ENCODE peak calls at places on chromosomes 7 and 10, in nine cellular contexts. One of them, this sample, is unnamed.

GRCh38 chr7:35037211-35037525 is at the start of gene DPY19L1:
- DNase-seq in fibroblast of mammary gland: no peak
- DNase-seq in fibroblast of lung: no peak
- DNase-seq in testis: no peak
- DNase-seq in HL-60: no peak
- DNase-seq in fibroblast of pulmonary artery: no peak
- DNase-seq in AG10803: no peak
- DNase-seq in CD8-positive, alpha-beta T cell: no peak
- DNase-seq in adrenal gland: no peak
- DNase-seq in this sample: no peak

GRCh38 chr7:75639071-75639892 is 99.5 kb downstream of the HIP1 start:
- DNase-seq in fibroblast of mammary gland: peak
- DNase-seq in fibroblast of lung: peak
- DNase-seq in testis: peak
- DNase-seq in HL-60: peak
- DNase-seq in fibroblast of pulmonary artery: peak
- DNase-seq in AG10803: peak
- DNase-seq in CD8-positive, alpha-beta T cell: peak
- DNase-seq in adrenal gland: peak
- DNase-seq in this sample: peak

GRCh38 chr10:133356953-133357292 is 896 bp downstream of the FUOM start:
- DNase-seq in fibroblast of mammary gland: no peak
- DNase-seq in fibroblast of lung: no peak
- DNase-seq in testis: no peak
- DNase-seq in HL-60: no peak
- DNase-seq in fibroblast of pulmonary artery: no peak
- DNase-seq in AG10803: no peak
- DNase-seq in CD8-positive, alpha-beta T cell: peak
- DNase-seq in adrenal gland: no peak
- DNase-seq in this sample: no peak

GRCh38 chr10:118246340-118247247 is 95.5 kb downstream of the FAM204A start:
- DNase-seq in fibroblast of mammary gland: no peak
- DNase-seq in fibroblast of lung: no peak
- DNase-seq in testis: no peak
- DNase-seq in HL-60: no peak
- DNase-seq in fibroblast of pulmonary artery: no peak
- DNase-seq in AG10803: no peak
- DNase-seq in CD8-positive, alpha-beta T cell: no peak
- DNase-seq in adrenal gland: no peak
- DNase-seq in this sample: no peak

GRCh38 chr10:126050301-126050700 is 153.9 kb downstream of the FANK1 start:
- DNase-seq in fibroblast of mammary gland: no peak
- DNase-seq in fibroblast of lung: no peak
- DNase-seq in testis: no peak
- DNase-seq in HL-60: no peak
- DNase-seq in fibroblast of pulmonary artery: no peak
- DNase-seq in AG10803: no peak
- DNase-seq in CD8-positive, alpha-beta T cell: no peak
- DNase-seq in adrenal gland: no peak
- DNase-seq in this sample: no peak

GRCh38 chr7:32025381-32026075 is 44.7 kb downstream of the PDE1C start:
- DNase-seq in fibroblast of mammary gland: no peak
- DNase-seq in fibroblast of lung: no peak
- DNase-seq in testis: no peak
- DNase-seq in HL-60: no peak
- DNase-seq in fibroblast of pulmonary artery: no peak
- DNase-seq in AG10803: no peak
- DNase-seq in CD8-positive, alpha-beta T cell: no peak
- DNase-seq in adrenal gland: no peak
- DNase-seq in this sample: no peak

GRCh38 chr10:58358947-58359346 is 24.1 kb downstream of the UBE2D1 start:
- DNase-seq in fibroblast of mammary gland: no peak
- DNase-seq in fibroblast of lung: no peak
- DNase-seq in testis: no peak
- DNase-seq in HL-60: no peak
- DNase-seq in fibroblast of pulmonary artery: no peak
- DNase-seq in AG10803: no peak
- DNase-seq in CD8-positive, alpha-beta T cell: no peak
- DNase-seq in adrenal gland: no peak
- DNase-seq in this sample: no peak

GRCh38 chr10:72275351-72276012 is 1.8 kb downstream of the DDIT4 start:
- DNase-seq in fibroblast of mammary gland: peak
- DNase-seq in fibroblast of lung: peak
- DNase-seq in testis: no peak
- DNase-seq in HL-60: no peak
- DNase-seq in fibroblast of pulmonary artery: peak
- DNase-seq in AG10803: no peak
- DNase-seq in CD8-positive, alpha-beta T cell: peak
- DNase-seq in adrenal gland: peak
- DNase-seq in this sample: peak

GRCh38 chr7:12030116-12030515 is 181.0 kb upstream of the TMEM106B start:
- DNase-seq in fibroblast of mammary gland: peak
- DNase-seq in fibroblast of lung: no peak
- DNase-seq in testis: no peak
- DNase-seq in HL-60: no peak
- DNase-seq in fibroblast of pulmonary artery: no peak
- DNase-seq in AG10803: peak
- DNase-seq in CD8-positive, alpha-beta T cell: no peak
- DNase-seq in adrenal gland: no peak
- DNase-seq in this sample: no peak

GRCh38 chr10:4407783-4408182 is 418.2 kb upstream of the AKR1E2 start:
- DNase-seq in fibroblast of mammary gland: peak
- DNase-seq in fibroblast of lung: peak
- DNase-seq in testis: no peak
- DNase-seq in HL-60: no peak
- DNase-seq in fibroblast of pulmonary artery: peak
- DNase-seq in AG10803: peak
- DNase-seq in CD8-positive, alpha-beta T cell: no peak
- DNase-seq in adrenal gland: no peak
- DNase-seq in this sample: peak

GRCh38 chr7:55871932-55872485 is 9.5 kb upstream of the SEPTIN14 start:
- DNase-seq in fibroblast of mammary gland: no peak
- DNase-seq in fibroblast of lung: no peak
- DNase-seq in testis: no peak
- DNase-seq in HL-60: no peak
- DNase-seq in fibroblast of pulmonary artery: no peak
- DNase-seq in AG10803: no peak
- DNase-seq in CD8-positive, alpha-beta T cell: no peak
- DNase-seq in adrenal gland: no peak
- DNase-seq in this sample: no peak

GRCh38 chr7:41054960-41055700 is 647.8 kb downstream of the INHBA start:
- DNase-seq in fibroblast of mammary gland: no peak
- DNase-seq in fibroblast of lung: peak
- DNase-seq in testis: no peak
- DNase-seq in HL-60: no peak
- DNase-seq in fibroblast of pulmonary artery: no peak
- DNase-seq in AG10803: no peak
- DNase-seq in CD8-positive, alpha-beta T cell: no peak
- DNase-seq in adrenal gland: no peak
- DNase-seq in this sample: no peak

GRCh38 chr7:133641436-133641835 is 388.6 kb downstream of the EXOC4 start:
- DNase-seq in fibroblast of mammary gland: no peak
- DNase-seq in fibroblast of lung: no peak
- DNase-seq in testis: no peak
- DNase-seq in HL-60: no peak
- DNase-seq in fibroblast of pulmonary artery: no peak
- DNase-seq in AG10803: no peak
- DNase-seq in CD8-positive, alpha-beta T cell: no peak
- DNase-seq in adrenal gland: no peak
- DNase-seq in this sample: no peak

GRCh38 chr7:149870701-149871483 is 2.9 kb upstream of the ATP6V0E2 start:
- DNase-seq in fibroblast of mammary gland: no peak
- DNase-seq in fibroblast of lung: no peak
- DNase-seq in testis: peak
- DNase-seq in HL-60: no peak
- DNase-seq in fibroblast of pulmonary artery: no peak
- DNase-seq in AG10803: no peak
- DNase-seq in CD8-positive, alpha-beta T cell: peak
- DNase-seq in adrenal gland: no peak
- DNase-seq in this sample: no peak

GRCh38 chr7:135673360-135673706 is 11.0 kb downstream of the STMP1 start:
- DNase-seq in fibroblast of mammary gland: peak
- DNase-seq in fibroblast of lung: peak
- DNase-seq in testis: no peak
- DNase-seq in HL-60: no peak
- DNase-seq in fibroblast of pulmonary artery: peak
- DNase-seq in AG10803: peak
- DNase-seq in CD8-positive, alpha-beta T cell: no peak
- DNase-seq in adrenal gland: no peak
- DNase-seq in this sample: no peak

GRCh38 chr10:61621538-61622150 is 41.1 kb upstream of the CABCOCO1 start:
- DNase-seq in fibroblast of mammary gland: no peak
- DNase-seq in fibroblast of lung: no peak
- DNase-seq in testis: peak
- DNase-seq in HL-60: no peak
- DNase-seq in fibroblast of pulmonary artery: peak
- DNase-seq in AG10803: no peak
- DNase-seq in CD8-positive, alpha-beta T cell: no peak
- DNase-seq in adrenal gland: no peak
- DNase-seq in this sample: no peak

GRCh38 chr7:128115326-128115820 is 84.1 kb upstream of the LRRC4 start:
- DNase-seq in fibroblast of mammary gland: peak
- DNase-seq in fibroblast of lung: no peak
- DNase-seq in testis: no peak
- DNase-seq in HL-60: no peak
- DNase-seq in fibroblast of pulmonary artery: no peak
- DNase-seq in AG10803: peak
- DNase-seq in CD8-positive, alpha-beta T cell: no peak
- DNase-seq in adrenal gland: no peak
- DNase-seq in this sample: peak

GRCh38 chr10:6701289-6701688 is 121.2 kb upstream of the PRKCQ start:
- DNase-seq in fibroblast of mammary gland: no peak
- DNase-seq in fibroblast of lung: no peak
- DNase-seq in testis: no peak
- DNase-seq in HL-60: no peak
- DNase-seq in fibroblast of pulmonary artery: no peak
- DNase-seq in AG10803: no peak
- DNase-seq in CD8-positive, alpha-beta T cell: no peak
- DNase-seq in adrenal gland: no peak
- DNase-seq in this sample: no peak
- TF ChIP-seq CTCF in fibroblast of mammary gland: no peak
- TF ChIP-seq CTCF in fibroblast of lung: no peak
- TF ChIP-seq CTCF in testis: no peak
- TF ChIP-seq CTCF in HL-60: no peak
- TF ChIP-seq CTCF in fibroblast of pulmonary artery: no peak
- TF ChIP-seq CTCF in AG10803: no peak
- TF ChIP-seq CTCF in CD8-positive, alpha-beta T cell: no peak
- TF ChIP-seq CTCF in adrenal gland: no peak
- TF ChIP-seq CTCF in this sample: no peak

GRCh38 chr10:20995123-20995978 is 98.2 kb upstream of the NEBL start:
- DNase-seq in fibroblast of mammary gland: no peak
- DNase-seq in fibroblast of lung: no peak
- DNase-seq in testis: no peak
- DNase-seq in HL-60: no peak
- DNase-seq in fibroblast of pulmonary artery: peak
- DNase-seq in AG10803: no peak
- DNase-seq in CD8-positive, alpha-beta T cell: no peak
- DNase-seq in adrenal gland: no peak
- DNase-seq in this sample: peak
- H3K4me3 ChIP-seq in fibroblast of mammary gland: no peak
- H3K4me3 ChIP-seq in fibroblast of lung: no peak
- H3K4me3 ChIP-seq in testis: no peak
- H3K4me3 ChIP-seq in HL-60: no peak
- H3K4me3 ChIP-seq in fibroblast of pulmonary artery: peak
- H3K4me3 ChIP-seq in AG10803: no peak
- H3K4me3 ChIP-seq in CD8-positive, alpha-beta T cell: no peak
- H3K4me3 ChIP-seq in adrenal gland: no peak
- H3K4me3 ChIP-seq in this sample: no peak

GRCh38 chr7:29539471-29539870 is 24.2 kb upstream of the PRR15 start:
- DNase-seq in fibroblast of mammary gland: no peak
- DNase-seq in fibroblast of lung: no peak
- DNase-seq in testis: no peak
- DNase-seq in HL-60: no peak
- DNase-seq in fibroblast of pulmonary artery: no peak
- DNase-seq in AG10803: no peak
- DNase-seq in CD8-positive, alpha-beta T cell: no peak
- DNase-seq in adrenal gland: no peak
- DNase-seq in this sample: no peak

DNA sequence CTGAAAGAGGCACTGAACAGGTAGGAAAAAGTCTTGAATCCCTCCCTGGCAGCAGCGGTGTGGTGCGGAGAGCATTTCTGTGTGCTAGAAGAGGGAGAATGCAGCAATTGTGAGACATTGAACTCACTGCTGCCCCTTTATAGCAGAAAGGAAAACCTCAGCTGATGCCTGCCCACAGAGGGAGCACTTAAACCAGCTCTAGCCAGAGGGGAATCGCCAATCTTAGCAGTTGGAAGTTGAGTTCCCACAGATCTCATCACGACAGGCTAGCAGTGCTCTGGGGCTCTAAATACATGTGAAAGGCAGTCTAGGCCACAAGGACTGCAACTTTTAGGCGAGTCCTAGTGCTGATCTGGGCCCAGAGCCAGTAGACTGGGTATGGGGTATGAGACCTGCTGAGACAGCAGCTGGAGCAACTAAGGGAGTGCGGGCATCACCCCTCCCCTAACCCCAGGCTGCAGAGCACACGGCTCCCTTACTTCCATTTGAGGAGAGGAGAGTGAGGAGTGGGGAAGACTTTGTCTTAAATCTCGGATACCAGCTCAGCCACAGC is 25.2 kb upstream of the PRR15 start:
- DNase-seq in fibroblast of mammary gland: no peak
- DNase-seq in fibroblast of lung: no peak
- DNase-seq in testis: no peak
- DNase-seq in HL-60: no peak
- DNase-seq in fibroblast of pulmonary artery: no peak
- DNase-seq in AG10803: no peak
- DNase-seq in CD8-positive, alpha-beta T cell: no peak
- DNase-seq in adrenal gland: no peak
- DNase-seq in this sample: no peak
- TF ChIP-seq CTCF in fibroblast of mammary gland: no peak
- TF ChIP-seq CTCF in fibroblast of lung: no peak
- TF ChIP-seq CTCF in testis: no peak
- TF ChIP-seq CTCF in HL-60: no peak
- TF ChIP-seq CTCF in fibroblast of pulmonary artery: no peak
- TF ChIP-seq CTCF in AG10803: no peak
- TF ChIP-seq CTCF in CD8-positive, alpha-beta T cell: no peak
- TF ChIP-seq CTCF in adrenal gland: no peak
- TF ChIP-seq CTCF in this sample: peak

GRCh38 chr10:14549496-14549895 is 218.8 kb upstream of the FRMD4A start:
- DNase-seq in fibroblast of mammary gland: peak
- DNase-seq in fibroblast of lung: peak
- DNase-seq in testis: no peak
- DNase-seq in HL-60: no peak
- DNase-seq in fibroblast of pulmonary artery: no peak
- DNase-seq in AG10803: no peak
- DNase-seq in CD8-positive, alpha-beta T cell: no peak
- DNase-seq in adrenal gland: no peak
- DNase-seq in this sample: no peak
- H3K4me3 ChIP-seq in fibroblast of mammary gland: no peak
- H3K4me3 ChIP-seq in fibroblast of lung: no peak
- H3K4me3 ChIP-seq in testis: no peak
- H3K4me3 ChIP-seq in HL-60: no peak
- H3K4me3 ChIP-seq in fibroblast of pulmonary artery: no peak
- H3K4me3 ChIP-seq in AG10803: no peak
- H3K4me3 ChIP-seq in CD8-positive, alpha-beta T cell: no peak
- H3K4me3 ChIP-seq in adrenal gland: no peak
- H3K4me3 ChIP-seq in this sample: no peak

This sample was measured in foreskin fibroblast.